ENCODE peak calls at places on chromosome X, in seven cellular contexts. One of them, this sample, is unnamed.
A peak's percentile ranks its signal among the peaks of the same experiment; 100 is the strongest.

GRCh38 chrX:92247076-92247475 is 467.9 kb downstream of the PCDH11X start:
- DNase-seq in A549: no peak
- DNase-seq in IMR-90: peak; percentile 43
- DNase-seq in AG09309: no peak
- DNase-seq in psoas muscle: no peak
- DNase-seq in NB4: no peak
- DNase-seq in mucosa of descending colon: no peak
- DNase-seq in this sample: no peak

GRCh38 chrX:110082156-110082555 is 79.2 kb downstream of the TMEM164 start:
- DNase-seq in IMR-90: peak; percentile 93
- DNase-seq in psoas muscle: no peak
- DNase-seq in NB4: no peak
- DNase-seq in mucosa of descending colon: no peak
- DNase-seq in AG09309: peak; percentile 44
- DNase-seq in A549: peak; percentile 57
- DNase-seq in this sample: no peak

GRCh38 chrX:30228526-30228925 is 1.9 kb upstream of the MAGEB3 start:
- DNase-seq in A549: no peak
- DNase-seq in mucosa of descending colon: no peak
- DNase-seq in psoas muscle: no peak
- DNase-seq in NB4: no peak
- DNase-seq in AG09309: no peak
- DNase-seq in IMR-90: no peak
- DNase-seq in this sample: no peak

GRCh38 chrX:13965531-13965930 is 64.2 kb downstream of the GEMIN8 start:
- DNase-seq in AG09309: no peak
- DNase-seq in mucosa of descending colon: no peak
- DNase-seq in psoas muscle: no peak
- DNase-seq in IMR-90: no peak
- DNase-seq in NB4: no peak
- DNase-seq in A549: no peak
- DNase-seq in this sample: no peak

GRCh38 chrX:100973411-100973810 is 3.9 kb downstream of the ARL13A start:
- DNase-seq in AG09309: no peak
- DNase-seq in psoas muscle: no peak
- DNase-seq in NB4: no peak
- DNase-seq in mucosa of descending colon: no peak
- DNase-seq in A549: peak; percentile 28
- DNase-seq in IMR-90: peak; percentile 87
- DNase-seq in this sample: no peak

GRCh38 chrX:110059410-110059809 is 56.5 kb downstream of the TMEM164 start:
- DNase-seq in IMR-90: no peak
- DNase-seq in AG09309: no peak
- DNase-seq in A549: no peak
- DNase-seq in NB4: no peak
- DNase-seq in mucosa of descending colon: no peak
- DNase-seq in psoas muscle: no peak
- DNase-seq in this sample: no peak

GRCh38 chrX:69318651-69319305 is 153.5 kb upstream of the PJA1 start:
- DNase-seq in mucosa of descending colon: no peak
- DNase-seq in AG09309: no peak
- DNase-seq in psoas muscle: no peak
- DNase-seq in NB4: no peak
- DNase-seq in A549: no peak
- DNase-seq in IMR-90: no peak
- DNase-seq in this sample: no peak

GRCh38 chrX:50697691-50698090 is 116.3 kb downstream of the SHROOM4 start:
- DNase-seq in AG09309: peak; percentile 45
- DNase-seq in mucosa of descending colon: no peak
- DNase-seq in A549: no peak
- DNase-seq in IMR-90: peak; percentile 79
- DNase-seq in NB4: no peak
- DNase-seq in psoas muscle: no peak
- DNase-seq in this sample: peak; percentile 61

GRCh38 chrX:1500701-1501624 is 36.0 kb downstream of the P2RY8 start:
- DNase-seq in NB4: no peak
- DNase-seq in psoas muscle: no peak
- DNase-seq in mucosa of descending colon: no peak
- DNase-seq in AG09309: no peak
- DNase-seq in A549: no peak
- DNase-seq in IMR-90: no peak
- DNase-seq in this sample: no peak

GRCh38 chrX:111041018-111041462 is 55.0 kb upstream of the PAK3 start:
- DNase-seq in AG09309: peak; percentile 87
- DNase-seq in psoas muscle: no peak
- DNase-seq in NB4: peak; percentile 80
- DNase-seq in IMR-90: peak; percentile 90
- DNase-seq in mucosa of descending colon: no peak
- DNase-seq in A549: peak; percentile 51
- DNase-seq in this sample: peak; percentile 67

GRCh38 chrX:31871989-31872388 is 800.1 kb upstream of the FTHL17 start:
- DNase-seq in IMR-90: no peak
- DNase-seq in NB4: no peak
- DNase-seq in mucosa of descending colon: no peak
- DNase-seq in A549: no peak
- DNase-seq in AG09309: no peak
- DNase-seq in psoas muscle: no peak
- DNase-seq in this sample: no peak

GRCh38 chrX:128436397-128437103 is 384.3 kb upstream of the ACTRT1 start:
- DNase-seq in NB4: no peak
- DNase-seq in A549: no peak
- DNase-seq in AG09309: no peak
- DNase-seq in mucosa of descending colon: no peak
- DNase-seq in psoas muscle: no peak
- DNase-seq in IMR-90: no peak
- DNase-seq in this sample: no peak

GRCh38 chrX:47321978-47322377 is 48.4 kb upstream of the ZNF157 start:
- DNase-seq in AG09309: no peak
- DNase-seq in A549: no peak
- DNase-seq in NB4: no peak
- DNase-seq in mucosa of descending colon: no peak
- DNase-seq in IMR-90: no peak
- DNase-seq in psoas muscle: no peak
- DNase-seq in this sample: no peak

GRCh38 chrX:70088281-70088680 is 26.0 kb downstream of the OTUD6A start:
- DNase-seq in A549: no peak
- DNase-seq in NB4: no peak
- DNase-seq in psoas muscle: no peak
- DNase-seq in AG09309: no peak
- DNase-seq in IMR-90: peak; percentile 29
- DNase-seq in mucosa of descending colon: no peak
- DNase-seq in this sample: no peak

GRCh38 chrX:153781428-153782047 is 697 bp downstream of the SRPK3 start:
- DNase-seq in mucosa of descending colon: peak; percentile 50
- DNase-seq in psoas muscle: no peak
- DNase-seq in IMR-90: no peak
- DNase-seq in NB4: no peak
- DNase-seq in AG09309: no peak
- DNase-seq in A549: no peak
- DNase-seq in this sample: no peak
- H3K4me3 ChIP-seq in mucosa of descending colon: no peak overlapping the region
- H3K4me3 ChIP-seq in psoas muscle: peak overlapping the region; percentile 56
- H3K4me3 ChIP-seq in IMR-90: no peak overlapping the region
- H3K4me3 ChIP-seq in NB4: no peak overlapping the region
- H3K4me3 ChIP-seq in AG09309: no peak overlapping the region
- H3K4me3 ChIP-seq in A549: no peak overlapping the region
- H3K4me3 ChIP-seq in this sample: no peak overlapping the region

GRCh38 chrX:149499766-149500165 is 5.3 kb downstream of the IDS start:
- DNase-seq in AG09309: no peak
- DNase-seq in mucosa of descending colon: no peak
- DNase-seq in NB4: no peak
- DNase-seq in IMR-90: no peak
- DNase-seq in A549: no peak
- DNase-seq in psoas muscle: no peak
- DNase-seq in this sample: no peak
- TF ChIP-seq CTCF in AG09309: no peak
- TF ChIP-seq CTCF in mucosa of descending colon: no peak
- TF ChIP-seq CTCF in NB4: no peak
- TF ChIP-seq CTCF in IMR-90: no peak
- TF ChIP-seq CTCF in A549: no peak
- TF ChIP-seq CTCF in psoas muscle: no peak
- TF ChIP-seq CTCF in this sample: no peak

DNA sequence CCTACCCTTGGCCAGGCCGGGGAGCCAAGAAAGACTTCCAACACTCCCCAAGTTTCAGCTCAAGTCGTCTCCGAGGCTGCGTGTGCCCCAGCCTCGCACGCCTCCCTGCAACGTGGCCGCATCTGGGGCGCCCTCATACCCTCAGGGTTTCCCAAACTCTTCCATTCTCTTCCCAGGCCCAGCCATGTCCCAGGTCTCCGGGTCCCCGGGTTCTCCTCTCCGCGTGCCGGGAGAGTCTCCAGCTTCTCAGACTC is 312 bp upstream of the STK26 start:
- DNase-seq in AG09309: no peak
- DNase-seq in NB4: no peak
- DNase-seq in A549: no peak
- DNase-seq in IMR-90: no peak
- DNase-seq in mucosa of descending colon: no peak
- DNase-seq in psoas muscle: no peak
- DNase-seq in this sample: no peak
- H3K4me3 ChIP-seq in AG09309: peak overlapping the region; percentile 64
- H3K4me3 ChIP-seq in NB4: peak overlapping the region; percentile 91
- H3K4me3 ChIP-seq in A549: peak overlapping the region; percentile 55
- H3K4me3 ChIP-seq in IMR-90: no peak overlapping the region
- H3K4me3 ChIP-seq in mucosa of descending colon: peak overlapping the region; percentile 34
- H3K4me3 ChIP-seq in psoas muscle: peak overlapping the region; percentile 68
- H3K4me3 ChIP-seq in this sample: peak overlapping the region; percentile 76

DNA sequence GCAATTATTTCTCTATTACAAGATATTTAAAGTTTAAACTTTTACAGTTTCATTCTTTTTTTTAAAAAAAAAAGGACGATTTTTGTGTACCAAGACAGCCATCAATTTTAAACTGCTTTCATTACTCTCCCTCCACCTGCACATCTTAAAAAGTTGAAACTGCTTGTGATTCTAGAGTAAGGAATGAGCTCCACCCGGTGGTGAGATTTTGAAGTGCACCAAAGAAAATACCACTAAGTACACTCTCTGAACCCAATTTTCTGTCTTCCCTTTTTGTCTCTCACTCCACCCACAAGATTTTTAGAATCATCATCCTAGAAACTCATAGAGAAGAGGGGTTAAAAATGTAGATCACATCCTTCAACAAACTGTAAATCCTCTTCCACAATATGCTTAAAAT is 91.3 kb upstream of the WDR44 start:
- DNase-seq in psoas muscle: no peak
- DNase-seq in IMR-90: peak; percentile 57
- DNase-seq in AG09309: no peak
- DNase-seq in NB4: peak; percentile 58
- DNase-seq in mucosa of descending colon: no peak
- DNase-seq in A549: peak; percentile 50
- DNase-seq in this sample: no peak
- TF ChIP-seq CTCF in psoas muscle: peak; percentile 77
- TF ChIP-seq CTCF in IMR-90: peak; percentile 68
- TF ChIP-seq CTCF in AG09309: peak; percentile 71
- TF ChIP-seq CTCF in NB4: peak; percentile 34
- TF ChIP-seq CTCF in mucosa of descending colon: no peak
- TF ChIP-seq CTCF in A549: peak; percentile 69
- TF ChIP-seq CTCF in this sample: peak; percentile 61

DNA sequence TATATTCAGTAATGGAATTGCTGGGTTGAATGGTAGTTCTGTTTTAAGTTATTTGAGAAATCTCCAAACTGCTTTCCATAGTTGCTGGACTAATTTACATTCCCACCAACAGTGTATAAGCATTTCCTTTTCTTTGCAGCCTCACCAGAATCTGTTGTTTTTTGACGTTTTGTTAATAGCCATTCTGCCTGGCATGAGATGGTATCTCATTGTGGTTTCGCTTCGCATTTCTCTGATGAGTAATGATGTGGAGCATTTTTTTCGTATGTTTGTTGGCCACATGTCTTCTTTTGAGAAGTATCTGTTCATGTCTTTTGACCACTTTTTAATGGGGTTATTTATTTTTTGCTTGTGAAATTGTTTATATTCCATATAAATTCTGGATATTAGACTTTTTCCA is 13.6 kb upstream of the MAGED4B start:
- DNase-seq in mucosa of descending colon: no peak
- DNase-seq in AG09309: no peak
- DNase-seq in A549: no peak
- DNase-seq in psoas muscle: no peak
- DNase-seq in IMR-90: no peak
- DNase-seq in NB4: no peak
- DNase-seq in this sample: no peak
- H3K4me3 ChIP-seq in mucosa of descending colon: no peak overlapping the region
- H3K4me3 ChIP-seq in AG09309: no peak overlapping the region
- H3K4me3 ChIP-seq in A549: no peak overlapping the region
- H3K4me3 ChIP-seq in psoas muscle: no peak overlapping the region
- H3K4me3 ChIP-seq in IMR-90: no peak overlapping the region
- H3K4me3 ChIP-seq in NB4: no peak overlapping the region
- H3K4me3 ChIP-seq in this sample: no peak overlapping the region

GRCh38 chrX:71547339-71547738 is 14.4 kb downstream of the OGT start:
- DNase-seq in NB4: no peak
- DNase-seq in A549: peak; percentile 9
- DNase-seq in AG09309: no peak
- DNase-seq in psoas muscle: no peak
- DNase-seq in mucosa of descending colon: no peak
- DNase-seq in IMR-90: no peak
- DNase-seq in this sample: no peak
- TF ChIP-seq CTCF in NB4: no peak
- TF ChIP-seq CTCF in A549: no peak
- TF ChIP-seq CTCF in AG09309: no peak
- TF ChIP-seq CTCF in psoas muscle: no peak
- TF ChIP-seq CTCF in mucosa of descending colon: no peak
- TF ChIP-seq CTCF in IMR-90: no peak
- TF ChIP-seq CTCF in this sample: no peak